ENCODE peak calls at places on chromosome 22, in five cellular contexts. One of them, this sample, is unnamed.

GRCh38 chr22:29259253-29259899 is 8.4 kb downstream of the RHBDD3 start:
- DNase-seq in GM23338: peak; percentile 68
- DNase-seq in HCT116: no peak
- DNase-seq in GM12878: no peak
- DNase-seq in K562: no peak
- DNase-seq in this sample: no peak

GRCh38 chr22:32389685-32390084 is 22.4 kb downstream of the RTCB start:
- DNase-seq in GM23338: peak; percentile 74
- DNase-seq in HCT116: no peak
- DNase-seq in GM12878: no peak
- DNase-seq in K562: no peak
- DNase-seq in this sample: peak; percentile 19

GRCh38 chr22:49064836-49065235 is 762.8 kb downstream of the BRD1 start:
- DNase-seq in GM23338: no peak
- DNase-seq in HCT116: no peak
- DNase-seq in GM12878: no peak
- DNase-seq in K562: no peak
- DNase-seq in this sample: no peak

GRCh38 chr22:35648066-35649025 is at the start of gene APOL6:
- DNase-seq in GM23338: peak; percentile 32
- DNase-seq in HCT116: no peak
- DNase-seq in GM12878: peak; percentile 65
- DNase-seq in K562: no peak
- DNase-seq in this sample: peak; percentile 50

GRCh38 chr22:37064553-37064952 is 13.0 kb downstream of the KCTD17 start:
- DNase-seq in GM23338: no peak
- DNase-seq in HCT116: no peak
- DNase-seq in GM12878: no peak
- DNase-seq in K562: no peak
- DNase-seq in this sample: no peak

GRCh38 chr22:28172948-28173360 is 253.9 kb upstream of the PITPNB start:
- DNase-seq in GM23338: no peak
- DNase-seq in HCT116: no peak
- DNase-seq in GM12878: no peak
- DNase-seq in K562: no peak
- DNase-seq in this sample: peak; percentile 32

GRCh38 chr22:19884161-19884953 is 29.7 kb upstream of the GNB1L start:
- DNase-seq in GM23338: no peak
- DNase-seq in HCT116: no peak
- DNase-seq in GM12878: no peak
- DNase-seq in K562: no peak
- DNase-seq in this sample: no peak

GRCh38 chr22:35604671-35605457 is 12.3 kb downstream of the MB start:
- DNase-seq in GM23338: no peak
- DNase-seq in HCT116: no peak
- DNase-seq in GM12878: no peak
- DNase-seq in K562: peak; percentile 19
- DNase-seq in this sample: no peak

GRCh38 chr22:27801197-27801615 is 350 bp downstream of the MN1 start:
- DNase-seq in GM23338: peak; percentile 70
- DNase-seq in HCT116: no peak
- DNase-seq in GM12878: no peak
- DNase-seq in K562: peak; percentile 13
- DNase-seq in this sample: peak; percentile 47

GRCh38 chr22:49104434-49104833 is 723.2 kb downstream of the BRD1 start:
- DNase-seq in GM23338: no peak
- DNase-seq in HCT116: no peak
- DNase-seq in GM12878: no peak
- DNase-seq in K562: no peak
- DNase-seq in this sample: no peak

GRCh38 chr22:19872779-19873137 is 18.1 kb upstream of the GNB1L start:
- DNase-seq in GM23338: no peak
- DNase-seq in HCT116: no peak
- DNase-seq in GM12878: no peak
- DNase-seq in K562: no peak
- DNase-seq in this sample: no peak

GRCh38 chr22:23203452-23204124 is 23.3 kb downstream of the BCR start:
- DNase-seq in GM23338: no peak
- DNase-seq in HCT116: no peak
- DNase-seq in GM12878: no peak
- DNase-seq in K562: peak; percentile 64
- DNase-seq in this sample: no peak

GRCh38 chr22:23204125-23204488 is 23.8 kb downstream of the BCR start:
- DNase-seq in GM23338: no peak
- DNase-seq in HCT116: no peak
- DNase-seq in GM12878: no peak
- DNase-seq in K562: no peak
- DNase-seq in this sample: no peak

GRCh38 chr22:23200896-23201295 is 20.6 kb downstream of the BCR start:
- DNase-seq in GM23338: no peak
- DNase-seq in HCT116: no peak
- DNase-seq in GM12878: no peak
- DNase-seq in K562: no peak
- DNase-seq in this sample: peak; percentile 55

GRCh38 chr22:23204541-23205157 is 24.3 kb downstream of the BCR start:
- DNase-seq in GM23338: no peak
- DNase-seq in HCT116: no peak
- DNase-seq in GM12878: no peak
- DNase-seq in K562: peak; percentile 65
- DNase-seq in this sample: no peak

DNA sequence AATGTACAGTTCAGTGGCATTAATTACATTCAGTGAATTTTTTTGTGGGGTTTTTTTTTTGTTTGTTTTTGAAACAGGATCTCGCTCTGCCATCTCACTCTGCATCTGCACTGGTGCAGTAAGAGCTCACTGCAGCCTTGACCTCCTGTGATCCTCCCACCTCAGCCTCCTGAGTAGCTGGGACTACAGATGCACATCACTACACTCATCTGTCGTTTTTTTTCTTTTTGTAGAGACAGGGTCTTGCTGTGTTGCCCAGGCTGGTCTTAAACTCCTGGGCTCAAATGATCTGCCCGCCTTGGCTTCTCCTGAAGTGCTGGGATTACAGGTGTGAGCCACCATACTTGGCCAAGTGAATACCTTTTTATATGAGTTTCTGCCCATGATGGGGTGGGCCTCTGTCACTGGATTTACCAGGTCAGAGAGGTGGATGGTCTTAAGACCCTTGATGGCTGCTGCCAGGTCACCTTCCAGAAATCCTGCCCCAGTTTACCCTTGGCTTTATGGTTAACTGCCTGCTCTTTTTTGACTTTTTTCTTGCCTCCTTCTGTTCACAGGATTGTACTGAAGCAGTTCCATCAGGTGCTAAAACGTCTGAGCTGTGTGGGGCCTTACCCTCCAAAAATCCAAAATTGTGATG is 22.6 kb downstream of the BCR start:
- DNase-seq in GM23338: no peak
- DNase-seq in HCT116: no peak
- DNase-seq in GM12878: no peak
- DNase-seq in K562: peak; percentile 57
- DNase-seq in this sample: no peak
- H4K20me1 ChIP-seq in GM23338: peaks cover 44% of the 10 kb centered on the region
- H4K20me1 ChIP-seq in HCT116: no peaks in the 10 kb centered on the region
- H4K20me1 ChIP-seq in GM12878: peaks cover 3% of the 10 kb centered on the region
- H4K20me1 ChIP-seq in K562: peaks cover 41% of the 10 kb centered on the region
- H4K20me1 ChIP-seq in this sample: peaks cover 3% of the 10 kb centered on the region

DNA sequence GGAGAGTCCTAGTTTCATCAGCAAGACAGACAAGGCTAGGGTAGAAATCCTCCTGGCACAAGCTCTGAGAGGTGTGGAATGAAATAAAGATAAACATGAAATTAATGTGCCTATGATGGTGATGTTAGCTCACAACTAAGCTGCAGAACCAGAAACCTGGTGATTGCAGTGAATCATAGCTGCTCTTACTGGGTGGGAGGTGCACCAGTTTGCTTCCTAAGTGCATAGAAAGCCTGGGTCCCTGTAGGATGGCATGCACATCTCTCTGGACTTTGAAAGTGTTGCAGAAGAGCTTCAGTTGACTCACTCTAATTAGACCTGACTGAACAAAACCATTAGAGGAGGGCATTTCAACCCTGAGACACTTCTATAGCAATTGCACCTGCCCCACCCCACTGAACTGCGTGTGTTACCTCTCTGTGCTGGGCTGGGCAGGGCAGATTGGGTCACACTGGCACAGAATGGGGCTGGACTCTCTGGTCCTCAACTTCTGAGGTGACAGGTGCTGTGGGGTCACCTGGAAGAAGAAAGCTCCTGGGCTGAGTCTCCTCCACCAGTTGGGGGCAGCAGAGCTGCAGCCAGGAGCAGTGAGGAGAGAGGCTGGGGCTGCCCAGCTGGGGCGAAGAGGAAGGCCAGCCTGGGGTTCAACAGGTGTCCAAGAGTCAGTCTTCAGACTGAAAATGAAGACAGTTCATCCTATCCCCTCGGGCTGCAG is 57.9 kb downstream of the GGTLC2 start:
- DNase-seq in GM23338: peak; percentile 64
- DNase-seq in HCT116: no peak
- DNase-seq in GM12878: no peak
- DNase-seq in K562: no peak
- DNase-seq in this sample: no peak
- TF ChIP-seq CTCF in GM23338: peak; percentile 49
- TF ChIP-seq CTCF in HCT116: peak; percentile 11
- TF ChIP-seq CTCF in GM12878: peak; percentile 27
- TF ChIP-seq CTCF in K562: peak; percentile 93
- TF ChIP-seq CTCF in this sample: no peak

GRCh38 chr22:44604455-44604854 is 97.5 kb upstream of the PRR5 start:
- DNase-seq in GM23338: no peak
- DNase-seq in HCT116: no peak
- DNase-seq in GM12878: no peak
- DNase-seq in K562: no peak
- DNase-seq in this sample: no peak

GRCh38 chr22:44601189-44601588 is 100.8 kb upstream of the PRR5 start:
- DNase-seq in GM23338: no peak
- DNase-seq in HCT116: no peak
- DNase-seq in GM12878: no peak
- DNase-seq in K562: no peak
- DNase-seq in this sample: no peak

GRCh38 chr22:44601725-44602124 is 100.3 kb upstream of the PRR5 start:
- DNase-seq in GM23338: no peak
- DNase-seq in HCT116: no peak
- DNase-seq in GM12878: no peak
- DNase-seq in K562: no peak
- DNase-seq in this sample: no peak

GRCh38 chr22:44605486-44605885 is 96.5 kb upstream of the PRR5 start:
- DNase-seq in GM23338: no peak
- DNase-seq in HCT116: no peak
- DNase-seq in GM12878: no peak
- DNase-seq in K562: no peak
- DNase-seq in this sample: no peak

DNA sequence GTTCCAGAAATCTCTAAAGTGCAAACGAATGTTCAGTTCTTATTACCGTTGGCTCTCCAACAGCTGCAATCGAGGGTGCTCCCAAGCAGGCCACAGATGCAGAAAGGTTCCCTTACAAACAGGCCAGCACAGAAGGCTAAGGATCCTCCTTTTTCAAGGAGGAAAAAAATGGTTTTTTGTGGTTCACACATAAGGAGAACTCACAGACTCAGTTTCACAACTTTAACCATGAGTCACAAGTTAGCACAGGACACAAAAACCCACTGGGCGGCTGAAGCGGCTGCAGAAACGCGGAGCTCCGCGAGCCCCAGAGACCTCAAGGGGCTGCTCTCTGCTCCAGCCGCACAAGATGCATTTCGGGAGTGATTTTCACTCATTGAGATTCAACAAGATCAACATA is 98.2 kb upstream of the PRR5 start:
- DNase-seq in GM23338: no peak
- DNase-seq in HCT116: no peak
- DNase-seq in GM12878: no peak
- DNase-seq in K562: no peak
- DNase-seq in this sample: no peak
- TF ChIP-seq POLR2AphosphoS5 in GM23338: no peak
- TF ChIP-seq POLR2AphosphoS5 in HCT116: no peak
- TF ChIP-seq POLR2AphosphoS5 in GM12878: no peak
- TF ChIP-seq POLR2AphosphoS5 in K562: no peak
- TF ChIP-seq POLR2AphosphoS5 in this sample: no peak

DNA sequence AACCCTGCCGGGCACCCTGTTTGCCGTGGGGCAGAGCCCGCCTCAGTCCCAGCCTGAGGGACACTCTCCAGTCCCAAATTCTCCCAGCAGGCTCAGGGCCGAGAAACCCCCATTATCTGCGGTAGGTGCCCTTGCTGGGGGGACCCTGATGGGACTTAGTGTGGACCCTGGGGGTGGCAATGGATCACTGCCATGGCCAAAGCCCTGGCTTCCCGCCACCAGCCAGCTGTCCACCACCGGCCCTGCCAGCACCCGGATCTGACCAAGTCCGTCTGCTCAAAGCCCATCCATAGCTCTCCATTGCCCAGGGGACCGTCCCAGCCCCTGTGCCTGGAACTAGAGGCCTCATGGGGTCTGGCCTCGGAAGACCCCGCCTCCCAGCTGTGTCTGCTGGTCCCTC is 24.4 kb downstream of the WNT7B start:
- DNase-seq in GM23338: no peak
- DNase-seq in HCT116: no peak
- DNase-seq in GM12878: no peak
- DNase-seq in K562: no peak
- DNase-seq in this sample: no peak
- H4K20me1 ChIP-seq in GM23338: no peaks in the 10 kb centered on the region
- H4K20me1 ChIP-seq in HCT116: no peaks in the 10 kb centered on the region
- H4K20me1 ChIP-seq in GM12878: no peaks in the 10 kb centered on the region
- H4K20me1 ChIP-seq in K562: peaks cover 6% of the 10 kb centered on the region
- H4K20me1 ChIP-seq in this sample: no peaks in the 10 kb centered on the region

GRCh38 chr22:20990184-20991180 is 8.4 kb downstream of the LZTR1 start:
- DNase-seq in GM23338: no peak
- DNase-seq in HCT116: no peak
- DNase-seq in GM12878: no peak
- DNase-seq in K562: no peak
- DNase-seq in this sample: no peak
- TF ChIP-seq CTCF in GM23338: no peak
- TF ChIP-seq CTCF in HCT116: no peak
- TF ChIP-seq CTCF in GM12878: no peak
- TF ChIP-seq CTCF in K562: no peak
- TF ChIP-seq CTCF in this sample: no peak

GRCh38 chr22:39527481-39527961 is 5.0 kb downstream of the RPS19BP1 start:
- DNase-seq in GM23338: peak; percentile 51
- DNase-seq in HCT116: no peak
- DNase-seq in GM12878: no peak
- DNase-seq in K562: no peak
- DNase-seq in this sample: no peak
- TF ChIP-seq POLR2AphosphoS5 in GM23338: no peak
- TF ChIP-seq POLR2AphosphoS5 in HCT116: no peak
- TF ChIP-seq POLR2AphosphoS5 in GM12878: no peak
- TF ChIP-seq POLR2AphosphoS5 in K562: no peak
- TF ChIP-seq POLR2AphosphoS5 in this sample: no peak

GRCh38 chr22:43004362-43005035 is 10.4 kb downstream of the PACSIN2 start:
- DNase-seq in GM23338: no peak
- DNase-seq in HCT116: no peak
- DNase-seq in GM12878: no peak
- DNase-seq in K562: no peak
- DNase-seq in this sample: no peak

GRCh38 chr22:43007519-43008102 is 7.3 kb downstream of the PACSIN2 start:
- DNase-seq in GM23338: no peak
- DNase-seq in HCT116: no peak
- DNase-seq in GM12878: no peak
- DNase-seq in K562: peak; percentile 57
- DNase-seq in this sample: no peak

GRCh38 chr22:43006753-43007152 is 8.2 kb downstream of the PACSIN2 start:
- DNase-seq in GM23338: no peak
- DNase-seq in HCT116: no peak
- DNase-seq in GM12878: no peak
- DNase-seq in K562: no peak
- DNase-seq in this sample: no peak

GRCh38 chr22:43005106-43005505 is 9.8 kb downstream of the PACSIN2 start:
- DNase-seq in GM23338: no peak
- DNase-seq in HCT116: no peak
- DNase-seq in GM12878: no peak
- DNase-seq in K562: no peak
- DNase-seq in this sample: no peak

GRCh38 chr22:43006016-43006505 is 8.9 kb downstream of the PACSIN2 start:
- DNase-seq in GM23338: no peak
- DNase-seq in HCT116: no peak
- DNase-seq in GM12878: no peak
- DNase-seq in K562: no peak
- DNase-seq in this sample: no peak
- H4K20me1 ChIP-seq in GM23338: peaks cover 72% of the 10 kb centered on the region
- H4K20me1 ChIP-seq in HCT116: peaks cover 14% of the 10 kb centered on the region
- H4K20me1 ChIP-seq in GM12878: no peaks in the 10 kb centered on the region
- H4K20me1 ChIP-seq in K562: peaks cover 19% of the 10 kb centered on the region
- H4K20me1 ChIP-seq in this sample: no peaks in the 10 kb centered on the region

This sample was measured in endothelial cell of umbilical vein.